ENCODE peak calls at places on chromosomes 5 and 9, in four cellular contexts. One of them, this sample, is unnamed.

GRCh38 chr5:99032234-99033013 is 103.6 kb upstream of the CHD1 start:
- DNase-seq in HL-60: peak
- DNase-seq in GM12878: no peak
- DNase-seq in K562: peak
- DNase-seq in this sample: no peak

GRCh38 chr5:151038801-151039238 is 18.4 kb downstream of the GPX3 start:
- DNase-seq in HL-60: no peak
- DNase-seq in GM12878: no peak
- DNase-seq in K562: no peak
- DNase-seq in this sample: no peak

GRCh38 chr5:126718246-126718868 is 58.6 kb upstream of the LMNB1 start:
- DNase-seq in HL-60: peak
- DNase-seq in GM12878: no peak
- DNase-seq in K562: peak
- DNase-seq in this sample: no peak

GRCh38 chr9:124215956-124216355 is 41.8 kb upstream of the NEK6 start:
- DNase-seq in HL-60: no peak
- DNase-seq in GM12878: no peak
- DNase-seq in K562: no peak
- DNase-seq in this sample: no peak

GRCh38 chr5:61931236-61931635 is 374.8 kb upstream of the KIF2A start:
- DNase-seq in HL-60: no peak
- DNase-seq in GM12878: no peak
- DNase-seq in K562: no peak
- DNase-seq in this sample: no peak

GRCh38 chr5:31346896-31347557 is 153.5 kb downstream of the CDH6 start:
- DNase-seq in HL-60: no peak
- DNase-seq in GM12878: no peak
- DNase-seq in K562: no peak
- DNase-seq in this sample: no peak

GRCh38 chr5:32258406-32258805 is 54.3 kb downstream of the MTMR12 start:
- DNase-seq in HL-60: no peak
- DNase-seq in GM12878: no peak
- DNase-seq in K562: no peak
- DNase-seq in this sample: no peak

GRCh38 chr5:173869316-173869715 is 18.8 kb upstream of the CPEB4 start:
- DNase-seq in HL-60: no peak
- DNase-seq in GM12878: no peak
- DNase-seq in K562: no peak
- DNase-seq in this sample: no peak

GRCh38 chr5:41843456-41844112 is 26.6 kb downstream of the OXCT1 start:
- DNase-seq in HL-60: peak
- DNase-seq in GM12878: no peak
- DNase-seq in K562: peak
- DNase-seq in this sample: no peak

GRCh38 chr5:8208307-8208706 is 339.4 kb downstream of the MTRR start:
- DNase-seq in HL-60: no peak
- DNase-seq in GM12878: no peak
- DNase-seq in K562: no peak
- DNase-seq in this sample: no peak

GRCh38 chr5:177511796-177512675 is 2.4 kb upstream of the DOK3 start:
- DNase-seq in HL-60: no peak
- DNase-seq in GM12878: no peak
- DNase-seq in K562: no peak
- DNase-seq in this sample: no peak

GRCh38 chr5:149956685-149957084 is 3.9 kb upstream of the SLC26A2 start:
- DNase-seq in HL-60: no peak
- DNase-seq in GM12878: no peak
- DNase-seq in K562: no peak
- DNase-seq in this sample: no peak

GRCh38 chr5:1181451-1182359 is 19.7 kb upstream of the SLC6A19 start:
- DNase-seq in HL-60: no peak
- DNase-seq in GM12878: no peak
- DNase-seq in K562: no peak
- DNase-seq in this sample: no peak

GRCh38 chr9:97413462-97413861 is 1.6 kb downstream of the TDRD7 start:
- DNase-seq in HL-60: no peak
- DNase-seq in GM12878: no peak
- DNase-seq in K562: no peak
- DNase-seq in this sample: no peak

GRCh38 chr5:123455095-123455494 is 31.9 kb upstream of the CEP120 start:
- DNase-seq in HL-60: no peak
- DNase-seq in GM12878: no peak
- DNase-seq in K562: no peak
- DNase-seq in this sample: no peak

GRCh38 chr5:123454236-123454911 is 31.2 kb upstream of the CEP120 start:
- DNase-seq in HL-60: no peak
- DNase-seq in GM12878: no peak
- DNase-seq in K562: no peak
- DNase-seq in this sample: no peak

GRCh38 chr5:123456242-123456641 is 33.0 kb upstream of the CEP120 start:
- DNase-seq in HL-60: no peak
- DNase-seq in GM12878: no peak
- DNase-seq in K562: no peak
- DNase-seq in this sample: no peak

GRCh38 chr5:123455640-123456039 is 32.4 kb upstream of the CEP120 start:
- DNase-seq in HL-60: peak
- DNase-seq in GM12878: no peak
- DNase-seq in K562: no peak
- DNase-seq in this sample: no peak

DNA sequence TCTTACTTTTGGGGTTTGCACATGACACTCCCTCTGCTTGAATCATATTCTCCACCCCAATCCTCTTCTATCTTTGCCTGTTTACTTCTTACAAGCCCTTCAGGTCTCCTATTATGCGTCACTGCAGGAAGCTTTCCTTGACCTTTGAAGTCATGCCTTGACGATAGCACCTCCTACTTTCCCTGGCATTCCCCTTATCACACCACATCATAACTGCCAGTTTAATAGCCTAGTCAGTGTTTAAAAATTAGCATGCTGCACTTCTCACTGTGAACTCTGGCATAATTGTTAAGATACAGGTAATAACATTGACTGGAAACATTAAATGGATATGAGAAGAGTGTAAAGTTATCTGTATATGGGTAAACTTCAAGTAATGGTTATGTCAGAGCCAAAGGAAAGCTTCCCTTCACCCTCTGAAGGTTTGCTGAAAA is 37.1 kb upstream of the CEP120 start:
- DNase-seq in HL-60: no peak
- DNase-seq in GM12878: no peak
- DNase-seq in K562: peak
- DNase-seq in this sample: no peak
- TF ChIP-seq SPI1 in HL-60: no peak
- TF ChIP-seq SPI1 in GM12878: no peak
- TF ChIP-seq SPI1 in K562: no peak
- TF ChIP-seq SPI1 in this sample: no peak

GRCh38 chr5:147713550-147714295 is 68.8 kb downstream of the JAKMIP2 start:
- DNase-seq in HL-60: no peak
- DNase-seq in GM12878: no peak
- DNase-seq in K562: no peak
- DNase-seq in this sample: no peak
- TF ChIP-seq POLR2AphosphoS5 in HL-60: no peak
- TF ChIP-seq POLR2AphosphoS5 in GM12878: no peak
- TF ChIP-seq POLR2AphosphoS5 in K562: no peak
- TF ChIP-seq POLR2AphosphoS5 in this sample: no peak

DNA sequence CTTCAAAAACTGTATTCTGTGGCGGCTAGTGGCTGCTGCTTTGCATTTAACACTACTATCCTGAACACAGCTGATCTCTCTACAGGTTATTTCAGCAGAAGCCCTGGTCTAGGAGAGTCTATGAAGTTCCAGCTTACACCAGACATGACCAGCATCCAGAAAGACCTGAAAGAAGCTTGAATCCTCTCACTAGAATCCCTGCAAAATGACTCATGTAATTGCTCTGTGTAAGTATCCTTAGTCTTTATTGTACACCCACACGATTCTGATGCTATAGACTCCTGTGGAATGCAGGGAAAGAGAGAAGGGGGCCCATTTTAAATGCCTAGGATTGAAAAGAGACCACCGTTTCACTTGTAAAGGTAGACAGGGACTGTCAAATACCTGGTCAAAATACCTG is 859 bp upstream of the GRIA1 start:
- DNase-seq in HL-60: no peak
- DNase-seq in GM12878: no peak
- DNase-seq in K562: no peak
- DNase-seq in this sample: no peak
- TF ChIP-seq SPI1 in HL-60: no peak
- TF ChIP-seq SPI1 in GM12878: no peak
- TF ChIP-seq SPI1 in K562: no peak
- TF ChIP-seq SPI1 in this sample: no peak

GRCh38 chr5:159207616-159208507 is 1.5 kb downstream of the RNF145 start:
- DNase-seq in HL-60: peak
- DNase-seq in GM12878: peak
- DNase-seq in K562: peak
- DNase-seq in this sample: peak
- TF ChIP-seq POLR2AphosphoS5 in HL-60: peak
- TF ChIP-seq POLR2AphosphoS5 in GM12878: peak
- TF ChIP-seq POLR2AphosphoS5 in K562: peak
- TF ChIP-seq POLR2AphosphoS5 in this sample: no peak

DNA sequence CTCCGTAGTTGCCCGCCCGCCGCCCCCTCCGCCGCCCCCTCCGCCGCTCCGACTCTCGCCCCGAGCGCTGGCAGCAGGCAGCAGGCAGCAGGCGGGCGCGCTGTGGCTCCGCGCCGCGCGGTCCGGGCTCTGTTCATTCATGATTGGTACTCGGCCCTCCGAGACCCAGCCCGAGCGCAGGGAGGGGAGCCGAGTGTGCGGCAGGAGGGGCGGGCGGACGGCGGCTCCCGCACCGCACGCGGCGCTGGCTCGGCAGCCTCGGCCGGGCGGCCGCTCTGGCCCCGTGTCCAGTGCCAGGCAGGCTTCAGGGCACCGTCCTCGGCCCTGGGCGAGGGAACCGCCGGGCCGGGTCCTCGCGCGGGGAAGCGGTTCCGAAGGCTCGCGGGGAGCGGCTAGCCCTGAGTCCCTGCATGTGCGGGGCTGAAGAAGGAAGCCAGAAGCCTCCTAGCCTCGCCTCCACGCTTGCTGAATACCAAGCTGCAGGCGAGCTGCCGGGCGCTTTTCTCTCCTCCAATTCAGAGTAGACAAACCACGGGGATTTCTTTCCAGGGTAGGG is at the start of gene KCNIP1:
- DNase-seq in HL-60: no peak
- DNase-seq in GM12878: no peak
- DNase-seq in K562: no peak
- DNase-seq in this sample: no peak
- TF ChIP-seq SPI1 in HL-60: no peak
- TF ChIP-seq SPI1 in GM12878: no peak
- TF ChIP-seq SPI1 in K562: no peak
- TF ChIP-seq SPI1 in this sample: no peak

DNA sequence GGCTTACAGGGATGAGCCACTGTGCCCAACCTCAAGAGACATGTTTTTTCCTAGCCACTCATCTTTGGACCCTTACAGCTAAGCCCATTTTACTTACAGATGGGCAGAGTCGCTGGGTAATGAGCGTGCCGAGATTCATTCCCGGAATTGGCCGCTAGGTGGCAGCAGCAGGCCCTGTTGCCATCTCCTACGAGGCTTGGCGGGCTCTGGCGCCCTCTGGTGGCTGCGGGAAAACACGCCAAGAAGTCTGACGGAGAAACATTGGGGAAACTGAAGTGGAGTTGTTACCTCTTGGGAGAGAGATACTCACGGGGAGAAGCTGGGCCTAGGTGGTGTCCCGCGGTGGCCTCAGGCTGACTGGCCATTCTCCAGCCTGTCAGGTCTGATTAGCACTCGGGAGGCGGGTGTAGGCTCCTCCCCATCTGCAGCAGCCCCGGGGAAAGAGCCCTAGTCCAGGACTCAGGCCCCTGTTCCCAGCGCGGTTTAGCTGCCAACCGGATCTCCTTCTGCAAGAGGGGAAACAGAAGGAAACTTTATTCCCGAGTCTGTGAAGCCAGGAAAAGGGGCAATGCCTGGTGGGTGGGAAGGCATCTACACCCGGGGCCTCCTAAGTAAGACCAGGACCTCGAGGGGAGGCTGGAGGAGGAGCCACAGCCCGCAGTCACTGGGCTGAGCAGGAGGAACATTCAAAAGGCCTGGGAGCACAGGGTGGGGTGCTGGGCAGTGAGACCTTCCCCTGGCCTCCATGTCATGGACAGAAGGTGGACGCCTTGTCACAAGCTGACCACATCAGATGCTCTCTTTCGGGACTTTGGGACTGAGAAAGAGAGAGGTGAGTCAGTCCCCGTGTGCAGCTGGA is 9.7 kb downstream of the PTGES2 start:
- DNase-seq in HL-60: peak
- DNase-seq in GM12878: no peak
- DNase-seq in K562: peak
- DNase-seq in this sample: peak
- TF ChIP-seq POLR2AphosphoS5 in HL-60: no peak
- TF ChIP-seq POLR2AphosphoS5 in GM12878: no peak
- TF ChIP-seq POLR2AphosphoS5 in K562: no peak
- TF ChIP-seq POLR2AphosphoS5 in this sample: no peak

DNA sequence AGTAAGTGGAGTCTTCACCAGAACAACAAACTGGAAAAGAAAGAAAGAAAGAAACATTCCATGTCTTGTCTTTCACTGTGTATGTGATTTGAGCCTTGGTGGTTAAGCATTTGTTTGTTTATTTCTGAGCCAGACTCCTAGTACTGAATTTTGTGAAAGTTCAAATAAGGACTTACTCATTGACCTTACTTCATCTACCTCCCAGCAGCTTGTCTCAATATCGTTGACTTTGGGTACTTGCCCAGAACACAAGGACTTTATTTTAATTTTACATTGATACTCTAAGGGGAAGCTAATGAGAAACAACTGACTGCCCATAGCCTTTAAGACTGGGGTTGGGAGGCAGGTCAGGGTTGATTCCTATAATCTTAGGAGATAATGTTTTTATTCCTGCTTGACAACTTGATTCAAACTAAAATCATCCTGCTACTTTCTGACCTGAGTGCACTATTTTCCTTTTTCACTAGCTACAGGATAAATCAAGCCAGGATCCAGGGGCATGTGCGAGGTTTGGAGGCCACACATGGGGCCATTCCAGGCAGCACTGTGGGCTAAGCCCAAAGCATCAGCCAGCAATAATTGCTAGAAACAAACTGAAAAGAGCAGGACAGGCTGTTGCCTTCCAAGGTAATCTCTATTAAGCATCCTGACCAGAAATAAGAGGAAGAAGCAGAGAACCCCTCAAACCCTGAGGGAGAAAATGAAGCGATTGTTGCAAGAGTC is 138.9 kb upstream of the RUSC2 start:
- DNase-seq in HL-60: no peak
- DNase-seq in GM12878: no peak
- DNase-seq in K562: no peak
- DNase-seq in this sample: no peak
- TF ChIP-seq SPI1 in HL-60: no peak
- TF ChIP-seq SPI1 in GM12878: no peak
- TF ChIP-seq SPI1 in K562: no peak
- TF ChIP-seq SPI1 in this sample: no peak

DNA sequence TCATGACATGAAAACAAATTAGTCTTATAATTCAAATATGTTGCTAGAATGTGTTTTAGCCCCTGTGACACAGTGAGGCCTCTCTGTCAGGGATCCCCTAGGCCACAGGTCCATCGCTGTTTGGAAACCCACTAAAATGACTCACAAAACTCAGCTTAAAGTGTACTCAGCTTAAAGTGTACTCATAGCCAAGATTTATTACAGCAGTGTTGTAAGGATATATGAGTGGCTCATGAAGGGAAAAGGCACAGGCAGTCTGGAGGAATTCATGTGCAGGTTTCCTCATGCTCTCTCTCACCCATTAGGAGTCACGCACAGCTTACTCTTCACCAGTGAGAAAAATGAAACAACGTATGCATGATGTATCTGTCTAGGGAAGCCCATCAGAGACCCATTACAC is 24.4 kb upstream of the TGFBI start:
- DNase-seq in HL-60: no peak
- DNase-seq in GM12878: no peak
- DNase-seq in K562: no peak
- DNase-seq in this sample: no peak
- TF ChIP-seq POLR2AphosphoS5 in HL-60: no peak
- TF ChIP-seq POLR2AphosphoS5 in GM12878: no peak
- TF ChIP-seq POLR2AphosphoS5 in K562: no peak
- TF ChIP-seq POLR2AphosphoS5 in this sample: no peak